ENCODE peak calls at places on chromosome X, in four cellular contexts. One of them, this sample, is unnamed.
A peak's percentile ranks its signal among the peaks of the same experiment; 100 is the strongest.

GRCh38 chrX:45400380-45400779 is 199.7 kb upstream of the DIPK2B start:
- DNase-seq in left lung: no peak
- DNase-seq in ovary: no peak
- DNase-seq in thoracic aorta: no peak
- DNase-seq in this sample: no peak

GRCh38 chrX:155313766-155314165 is 20.6 kb downstream of the CLIC2 start:
- DNase-seq in left lung: no peak
- DNase-seq in ovary: no peak
- DNase-seq in thoracic aorta: no peak
- DNase-seq in this sample: no peak

GRCh38 chrX:2928127-2928582 is 984 bp downstream of the ARSD start:
- DNase-seq in left lung: peak; percentile 87
- DNase-seq in ovary: no peak
- DNase-seq in thoracic aorta: peak; percentile 2
- DNase-seq in this sample: peak; percentile 10

GRCh38 chrX:125694171-125694570 is 374.5 kb downstream of the TEX13C start:
- DNase-seq in left lung: no peak
- DNase-seq in ovary: no peak
- DNase-seq in thoracic aorta: no peak
- DNase-seq in this sample: no peak

GRCh38 chrX:105738162-105738561 is 84.2 kb upstream of the NRK start:
- DNase-seq in left lung: no peak
- DNase-seq in ovary: no peak
- DNase-seq in thoracic aorta: no peak
- DNase-seq in this sample: no peak

GRCh38 chrX:42771836-42772335 is 6.1 kb downstream of the PPP1R2C start:
- DNase-seq in left lung: no peak
- DNase-seq in ovary: no peak
- DNase-seq in thoracic aorta: no peak
- DNase-seq in this sample: no peak

GRCh38 chrX:39759526-39760224 is 338.1 kb downstream of the BCOR start:
- DNase-seq in left lung: no peak
- DNase-seq in ovary: peak; percentile 50
- DNase-seq in thoracic aorta: no peak
- DNase-seq in this sample: peak; percentile 44

GRCh38 chrX:24259544-24260240 is 54.2 kb downstream of the SUPT20HL2 start:
- DNase-seq in left lung: no peak
- DNase-seq in ovary: peak; percentile 49
- DNase-seq in thoracic aorta: no peak
- DNase-seq in this sample: peak; percentile 20

GRCh38 chrX:72280210-72280882 is 3.3 kb upstream of the RPS4X start:
- DNase-seq in left lung: no peak
- DNase-seq in ovary: no peak
- DNase-seq in thoracic aorta: no peak
- DNase-seq in this sample: no peak

GRCh38 chrX:23883737-23884354 is 23.9 kb downstream of the APOO start:
- DNase-seq in left lung: no peak
- DNase-seq in ovary: no peak
- DNase-seq in thoracic aorta: no peak
- DNase-seq in this sample: no peak

GRCh38 chrX:133676344-133677122 is 261.2 kb upstream of the GPC4 start:
- DNase-seq in left lung: no peak
- DNase-seq in ovary: no peak
- DNase-seq in thoracic aorta: no peak
- DNase-seq in this sample: peak; percentile 4

GRCh38 chrX:51902651-51903050 is 9.2 kb downstream of the MAGED1 start:
- DNase-seq in left lung: no peak
- DNase-seq in ovary: no peak
- DNase-seq in thoracic aorta: no peak
- DNase-seq in this sample: no peak

GRCh38 chrX:40005290-40006011 is 92.3 kb downstream of the BCOR start:
- DNase-seq in left lung: no peak
- DNase-seq in ovary: peak; percentile 24
- DNase-seq in thoracic aorta: no peak
- DNase-seq in this sample: no peak

GRCh38 chrX:153554519-153555167 is 37.2 kb downstream of the ATP2B3 start:
- DNase-seq in left lung: no peak
- DNase-seq in ovary: peak; percentile 60
- DNase-seq in thoracic aorta: no peak
- DNase-seq in this sample: peak; percentile 37

GRCh38 chrX:129019412-129019811 is 503.9 kb downstream of the SMARCA1 start:
- DNase-seq in left lung: no peak
- DNase-seq in ovary: no peak
- DNase-seq in thoracic aorta: no peak
- DNase-seq in this sample: no peak

GRCh38 chrX:48883729-48884128 is 13.8 kb downstream of the TIMM17B start:
- DNase-seq in left lung: no peak
- DNase-seq in ovary: no peak
- DNase-seq in thoracic aorta: no peak
- DNase-seq in this sample: no peak

GRCh38 chrX:104253567-104254441 is 929 bp downstream of the ESX1 start:
- DNase-seq in left lung: no peak
- DNase-seq in ovary: no peak
- DNase-seq in thoracic aorta: no peak
- DNase-seq in this sample: no peak

GRCh38 chrX:40391662-40392061 is 189.1 kb upstream of the ATP6AP2 start:
- DNase-seq in left lung: no peak
- DNase-seq in ovary: no peak
- DNase-seq in thoracic aorta: no peak
- DNase-seq in this sample: no peak

GRCh38 chrX:133685806-133686205 is 270.5 kb upstream of the GPC4 start:
- DNase-seq in left lung: no peak
- DNase-seq in ovary: no peak
- DNase-seq in thoracic aorta: no peak
- DNase-seq in this sample: no peak

GRCh38 chrX:126770179-126770578 is 49.4 kb upstream of the PRR32 start:
- DNase-seq in left lung: no peak
- DNase-seq in ovary: no peak
- DNase-seq in thoracic aorta: no peak
- DNase-seq in this sample: no peak

GRCh38 chrX:50107470-50107869 is 93.3 kb downstream of the AKAP4 start:
- DNase-seq in left lung: no peak
- DNase-seq in ovary: no peak
- DNase-seq in thoracic aorta: no peak
- DNase-seq in this sample: no peak

GRCh38 chrX:103674531-103675454 is 11.7 kb downstream of the MORF4L2 start:
- DNase-seq in left lung: no peak
- DNase-seq in ovary: no peak
- DNase-seq in thoracic aorta: no peak
- DNase-seq in this sample: no peak

GRCh38 chrX:63404332-63404731 is 53.2 kb upstream of the SPIN4 start:
- DNase-seq in left lung: no peak
- DNase-seq in ovary: no peak
- DNase-seq in thoracic aorta: no peak
- DNase-seq in this sample: no peak

GRCh38 chrX:131895002-131895401 is 128.1 kb upstream of the STK26 start:
- DNase-seq in left lung: no peak
- DNase-seq in ovary: no peak
- DNase-seq in thoracic aorta: no peak
- DNase-seq in this sample: no peak

GRCh38 chrX:130902783-130903613 is at the start of gene ENOX2:
- DNase-seq in left lung: peak; percentile 93
- DNase-seq in ovary: peak; percentile 91
- DNase-seq in thoracic aorta: peak; percentile 80
- DNase-seq in this sample: peak; percentile 92

GRCh38 chrX:8288590-8288989 is 117.5 kb upstream of the VCX2 start:
- DNase-seq in left lung: no peak
- DNase-seq in ovary: no peak
- DNase-seq in thoracic aorta: no peak
- DNase-seq in this sample: no peak

GRCh38 chrX:71366674-71367256 is 608 bp downstream of the TAF1 start:
- DNase-seq in left lung: peak; percentile 67
- DNase-seq in ovary: no peak
- DNase-seq in thoracic aorta: no peak
- DNase-seq in this sample: no peak

GRCh38 chrX:135287266-135287823 is 21.9 kb upstream of the ETDC start:
- DNase-seq in left lung: no peak
- DNase-seq in ovary: no peak
- DNase-seq in thoracic aorta: no peak
- DNase-seq in this sample: no peak

GRCh38 chrX:103175944-103176753 is 38.8 kb upstream of the BEX4 start:
- DNase-seq in left lung: no peak
- DNase-seq in ovary: peak; percentile 41
- DNase-seq in thoracic aorta: peak; percentile 2
- DNase-seq in this sample: peak; percentile 21

GRCh38 chrX:56726609-56727008 is 2.4 kb upstream of the NBDY start:
- DNase-seq in left lung: no peak
- DNase-seq in ovary: no peak
- DNase-seq in thoracic aorta: no peak
- DNase-seq in this sample: peak; percentile 4

GRCh38 chrX:39883664-39884063 is 214.1 kb downstream of the BCOR start:
- DNase-seq in left lung: no peak
- DNase-seq in ovary: no peak
- DNase-seq in thoracic aorta: no peak
- DNase-seq in this sample: no peak

GRCh38 chrX:34879361-34879760 is 63.2 kb upstream of the FAM47B start:
- DNase-seq in left lung: no peak
- DNase-seq in ovary: no peak
- DNase-seq in thoracic aorta: no peak
- DNase-seq in this sample: no peak

GRCh38 chrX:110954428-110954827 is 141.6 kb upstream of the PAK3 start:
- DNase-seq in left lung: no peak
- DNase-seq in ovary: no peak
- DNase-seq in thoracic aorta: no peak
- DNase-seq in this sample: no peak

GRCh38 chrX:115330498-115331138 is 41.1 kb downstream of the LUZP4 start:
- DNase-seq in left lung: no peak
- DNase-seq in ovary: peak; percentile 63
- DNase-seq in thoracic aorta: no peak
- DNase-seq in this sample: peak; percentile 5

GRCh38 chrX:87409113-87409841 is 108.3 kb upstream of the KLHL4 start:
- DNase-seq in left lung: peak; percentile 59
- DNase-seq in ovary: peak; percentile 74
- DNase-seq in thoracic aorta: peak; percentile 26
- DNase-seq in this sample: no peak

GRCh38 chrX:1507511-1508463 is 29.2 kb downstream of the P2RY8 start:
- DNase-seq in left lung: peak; percentile 81
- DNase-seq in ovary: no peak
- DNase-seq in thoracic aorta: no peak
- DNase-seq in this sample: no peak

GRCh38 chrX:120741452-120741851 is 111.6 kb upstream of the C1GALT1C1 start:
- DNase-seq in left lung: no peak
- DNase-seq in ovary: no peak
- DNase-seq in thoracic aorta: no peak
- DNase-seq in this sample: no peak

GRCh38 chrX:31845003-31845402 is 773.2 kb upstream of the FTHL17 start:
- DNase-seq in left lung: no peak
- DNase-seq in ovary: no peak
- DNase-seq in thoracic aorta: no peak
- DNase-seq in this sample: no peak

GRCh38 chrX:66633541-66633940 is 5.3 kb downstream of the EDA2R start:
- DNase-seq in left lung: no peak
- DNase-seq in ovary: no peak
- DNase-seq in thoracic aorta: no peak
- DNase-seq in this sample: no peak

DNA sequence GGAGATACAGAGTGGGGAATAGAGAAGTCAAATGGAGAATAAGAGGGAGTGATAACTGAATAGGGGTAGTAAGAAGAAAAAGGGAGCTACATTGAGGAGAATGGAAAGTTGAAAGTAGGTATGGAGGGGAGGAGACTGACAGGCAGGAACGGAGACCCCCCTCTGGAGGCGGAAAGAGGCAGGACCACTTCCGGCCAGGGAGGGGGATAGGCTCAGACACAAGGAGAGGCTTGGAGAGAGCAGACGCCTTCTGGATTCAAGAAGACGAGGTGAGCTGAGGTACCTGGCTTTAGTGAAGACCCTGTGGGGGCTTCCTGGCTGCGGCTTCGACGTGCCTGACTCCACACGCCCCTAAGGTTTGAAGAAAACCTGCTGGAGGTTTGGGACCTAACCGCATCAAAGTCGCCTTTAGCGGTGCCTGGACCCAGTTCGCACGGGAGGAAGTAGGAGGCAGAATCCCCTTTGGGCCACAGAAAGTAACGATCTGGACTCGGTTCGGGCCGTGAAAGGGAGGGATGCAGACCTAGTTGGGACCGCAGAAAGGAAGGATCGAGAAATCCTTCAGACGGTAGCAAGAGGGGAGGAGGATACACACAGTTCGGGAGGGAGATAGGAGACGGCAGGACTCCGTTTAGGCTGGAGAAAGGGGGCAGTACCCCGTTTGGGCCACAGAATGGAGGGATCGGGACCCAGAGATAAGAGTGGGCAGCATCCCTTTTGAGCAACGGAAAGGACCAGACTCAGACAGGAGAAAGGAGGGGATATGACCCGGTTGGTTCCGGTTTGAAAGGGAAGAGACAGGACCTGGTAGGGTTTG is at the start of gene TRO:
- DNase-seq in left lung: no peak
- DNase-seq in ovary: no peak
- DNase-seq in thoracic aorta: no peak
- DNase-seq in this sample: no peak
- TF ChIP-seq CTCF in left lung: no peak
- TF ChIP-seq CTCF in ovary: no peak
- TF ChIP-seq CTCF in thoracic aorta: no peak
- TF ChIP-seq CTCF in this sample: no peak

GRCh38 chrX:10620121-10620699 is at the start of gene MID1:
- DNase-seq in left lung: peak; percentile 77
- DNase-seq in ovary: peak; percentile 80
- DNase-seq in thoracic aorta: peak; percentile 13
- DNase-seq in this sample: peak; percentile 63
- H3K4me3 ChIP-seq in left lung: peak within 1 kb of the TSS; percentile 41
- H3K4me3 ChIP-seq in ovary: peak within 1 kb of the TSS; percentile 52
- H3K4me3 ChIP-seq in thoracic aorta: peak within 1 kb of the TSS; percentile 73
- H3K4me3 ChIP-seq in this sample: peak within 1 kb of the TSS; percentile 27

GRCh38 chrX:77276742-77277141 is 170.4 kb upstream of the FGF16 start:
- DNase-seq in left lung: no peak
- DNase-seq in ovary: no peak
- DNase-seq in thoracic aorta: no peak
- DNase-seq in this sample: no peak
- TF ChIP-seq CTCF in left lung: no peak
- TF ChIP-seq CTCF in ovary: no peak
- TF ChIP-seq CTCF in thoracic aorta: no peak
- TF ChIP-seq CTCF in this sample: no peak

DNA sequence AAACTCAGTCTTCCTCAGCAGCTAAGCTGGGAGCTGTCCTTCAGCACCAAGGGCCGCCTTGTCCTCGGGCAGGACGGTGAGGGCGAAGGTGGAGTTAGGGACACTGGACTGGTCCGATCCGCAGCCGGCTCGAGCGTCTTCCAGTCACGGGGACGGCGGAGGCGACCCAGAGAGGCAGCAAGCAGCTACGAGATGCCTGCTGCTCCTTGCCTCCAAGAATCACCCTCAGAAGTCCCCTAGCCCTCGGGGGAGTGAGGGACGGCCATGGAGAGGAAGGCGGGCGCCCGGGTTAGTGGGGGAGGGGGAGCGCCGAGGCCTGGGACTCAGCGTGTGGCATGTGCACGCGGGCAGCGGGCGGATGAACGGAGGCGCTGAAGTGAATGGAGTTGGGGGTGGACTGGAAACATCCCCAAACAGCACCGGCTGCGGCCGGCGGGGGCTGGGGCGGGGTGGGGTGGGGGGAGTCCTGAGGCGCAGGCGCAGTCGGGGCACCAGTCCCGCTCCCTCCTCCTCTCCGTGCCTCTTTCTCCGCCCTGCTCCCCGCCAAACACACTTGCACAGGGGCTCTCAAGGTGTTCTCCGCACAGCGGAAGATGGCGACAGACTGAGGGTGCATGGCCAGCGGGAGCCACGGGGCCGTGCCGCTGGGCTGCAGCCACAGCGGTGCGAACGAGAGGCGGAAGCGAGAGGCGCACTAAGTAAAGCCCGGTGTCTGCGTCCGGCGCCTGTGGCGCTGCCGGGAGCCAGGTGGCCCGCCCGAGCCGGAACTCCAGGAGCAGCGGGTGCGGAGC is at the start of gene NALF2:
- DNase-seq in left lung: no peak
- DNase-seq in ovary: peak; percentile 22
- DNase-seq in thoracic aorta: no peak
- DNase-seq in this sample: peak; percentile 33
- H3K4me3 ChIP-seq in left lung: peak within 1 kb of the TSS; percentile 34
- H3K4me3 ChIP-seq in ovary: peak within 1 kb of the TSS; percentile 39
- H3K4me3 ChIP-seq in thoracic aorta: peak within 1 kb of the TSS; percentile 66
- H3K4me3 ChIP-seq in this sample: peak within 1 kb of the TSS; percentile 42

This sample was measured in prostate gland.